ENCODE peak calls at places on chromosome 20, in four cellular contexts. P, S, H and G are unnamed samples.

GRCh38 chr20:17568972-17569471 is 853 bp upstream of the DSTN start:
- DNase-seq in P (peak), S (peak), H (peak), G (peak)

GRCh38 chr20:45892049-45892816 is 1.1 kb downstream of the CTSA start:
- DNase-seq in P (peak), S (peak), H (no peak), G (peak)

GRCh38 chr20:46808565-46808964 is 86.1 kb upstream of the EYA2 start:
- DNase-seq in P (no peak), S (no peak), H (no peak), G (no peak)

GRCh38 chr20:50283922-50284810 is 93.5 kb downstream of the CEBPB start:
- DNase-seq in P (peak), S (no peak), H (peak), G (peak)

GRCh38 chr20:41592516-41593192 is 25.5 kb downstream of the CHD6 start:
- DNase-seq in P (no peak), S (no peak), H (no peak), G (no peak)

GRCh38 chr20:46126440-46127056 is 8.4 kb downstream of the CD40 start:
- DNase-seq in P (no peak), S (no peak), H (no peak), G (peak)

GRCh38 chr20:17499041-17499440 is 32.1 kb downstream of the BFSP1 start:
- DNase-seq in P (no peak), S (no peak), H (no peak), G (no peak)

GRCh38 chr20:38454556-38455473 is 17.8 kb upstream of the RALGAPB start:
- DNase-seq in P (no peak), S (no peak), H (no peak), G (no peak)

GRCh38 chr20:46119028-46119546 is 973 bp downstream of the CD40 start:
- DNase-seq in P (no peak), S (no peak), H (no peak), G (no peak)

GRCh38 chr20:46040902-46041535 is 12.0 kb downstream of the SLC12A5 start:
- DNase-seq in P (peak), S (no peak), H (no peak), G (peak)

GRCh38 chr20:51532577-51533191 is 9.8 kb downstream of the NFATC2 start:
- DNase-seq in P (no peak), S (no peak), H (no peak), G (no peak)

GRCh38 chr20:51759769-51760510 is 8.2 kb downstream of the ATP9A start:
- DNase-seq in P (no peak), S (no peak), H (no peak), G (peak)

GRCh38 chr20:47921306-47922279 is 136.3 kb upstream of the SULF2 start:
- DNase-seq in P (no peak), S (no peak), H (no peak), G (no peak)

GRCh38 chr20:17966432-17967312 is 1.9 kb downstream of the SNX5 start:
- DNase-seq in P (no peak), S (peak), H (no peak), G (peak)

GRCh38 chr20:32135983-32136515 is 26.5 kb downstream of the TM9SF4 start:
- DNase-seq in P (no peak), S (no peak), H (no peak), G (no peak)

GRCh38 chr20:57000441-57000968 is 265.9 kb downstream of the BMP7 start:
- DNase-seq in P (no peak), S (no peak), H (no peak), G (no peak)

GRCh38 chr20:46174469-46175126 is 56.5 kb downstream of the CD40 start:
- DNase-seq in P (peak), S (peak), H (peak), G (peak)

GRCh38 chr20:39645130-39645529 is 683.0 kb downstream of the DHX35 start:
- DNase-seq in P (no peak), S (no peak), H (no peak), G (no peak)

GRCh38 chr20:19137641-19138040 is 74.8 kb upstream of the SLC24A3 start:
- DNase-seq in P (no peak), S (no peak), H (no peak), G (no peak)

GRCh38 chr20:14741616-14742015 is 404.2 kb upstream of the FLRT3 start:
- DNase-seq in P (no peak), S (no peak), H (no peak), G (no peak)

GRCh38 chr20:23412026-23412425 is 9.3 kb downstream of the NAPB start:
- DNase-seq in P (no peak), S (no peak), H (no peak), G (peak)

GRCh38 chr20:5658897-5659296 is 91.3 kb upstream of the SHLD1 start:
- DNase-seq in P (no peak), S (no peak), H (no peak), G (peak)

GRCh38 chr20:36199293-36200257 is 36.7 kb upstream of the AAR2 start:
- DNase-seq in P (peak), S (peak), H (peak), G (peak)

GRCh38 chr20:7859371-7859802 is 80.9 kb downstream of the HAO1 start:
- DNase-seq in P (peak), S (peak), H (no peak), G (peak)

GRCh38 chr20:31642837-31643236 is 5.1 kb downstream of the COX4I2 start:
- DNase-seq in P (no peak), S (no peak), H (no peak), G (no peak)

GRCh38 chr20:23614163-23614562 is 8.4 kb upstream of the CST9 start:
- DNase-seq in P (no peak), S (no peak), H (no peak), G (no peak)

GRCh38 chr20:18477821-18478220 is 10.6 kb downstream of the POLR3F start:
- DNase-seq in P (no peak), S (no peak), H (no peak), G (no peak)

GRCh38 chr20:18596270-18596669 is 8.4 kb downstream of the DTD1 start:
- DNase-seq in P (no peak), S (no peak), H (no peak), G (no peak)

GRCh38 chr20:36462440-36463211 is 78.7 kb upstream of the MYL9 start:
- DNase-seq in P (no peak), S (peak), H (no peak), G (no peak)

GRCh38 chr20:49270177-49270576 is 7.7 kb downstream of the ZNFX1 start:
- DNase-seq in P (no peak), S (no peak), H (no peak), G (no peak)

GRCh38 chr20:13147971-13148370 is 73.1 kb upstream of the ISM1 start:
- DNase-seq in P (no peak), S (no peak), H (no peak), G (no peak)

GRCh38 chr20:59908855-59909254 is 24.6 kb downstream of the SYCP2 start:
- DNase-seq in P (no peak), S (no peak), H (no peak), G (no peak)
- TF ChIP-seq ELF1 in P (no peak), S (no peak), H (no peak), G (no peak)

GRCh38 chr20:34143951-34144350 is 31.9 kb upstream of the EIF2S2 start:
- DNase-seq in P (peak), S (no peak), H (no peak), G (peak)
- TF ChIP-seq ELF1 in P (no peak), S (no peak), H (no peak), G (no peak)

DNA sequence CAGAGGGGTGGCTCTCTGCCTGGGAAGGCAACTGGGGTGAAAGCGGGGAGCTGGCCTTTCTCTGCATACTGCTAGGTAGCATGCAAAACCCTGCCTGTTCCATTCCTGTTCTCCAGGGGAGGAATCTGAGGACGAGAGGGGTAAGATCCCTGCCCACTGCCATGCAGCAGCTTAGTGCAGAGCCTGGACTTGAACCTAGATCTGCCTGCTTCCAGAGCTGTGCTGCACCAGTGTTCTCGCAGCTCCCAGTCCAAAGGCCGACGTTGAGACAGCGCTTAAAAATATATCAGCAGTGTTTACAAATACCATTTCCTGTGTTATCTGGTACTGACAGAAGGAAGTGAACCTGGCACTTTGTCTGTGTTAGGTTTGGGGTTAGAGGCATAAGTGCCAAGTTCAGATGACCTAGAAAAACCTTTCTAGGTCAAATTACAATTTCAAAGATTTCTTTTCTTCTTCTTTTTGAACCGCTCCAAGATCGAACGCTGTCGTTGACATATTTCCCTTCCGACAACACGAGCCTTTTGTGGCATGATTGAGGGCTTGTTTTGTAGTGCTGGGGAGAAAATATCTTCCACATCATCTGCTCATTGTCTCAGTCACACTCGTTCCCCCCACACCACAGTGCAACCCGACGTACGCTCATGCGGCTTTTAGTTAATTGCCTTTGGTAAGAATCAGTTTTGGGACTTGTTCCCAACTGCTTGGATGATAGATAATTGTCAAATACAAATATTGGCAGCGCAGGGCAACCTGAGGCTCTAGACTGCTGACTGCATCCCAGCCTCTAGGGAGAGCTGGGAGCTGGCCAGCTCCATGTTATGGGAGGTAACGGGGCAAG is 44.6 kb downstream of the TOX2 start:
- DNase-seq in P (no peak), S (no peak), H (no peak), G (peak)
- TF ChIP-seq ELF1 in P (peak), S (no peak), H (no peak), G (peak)

DNA sequence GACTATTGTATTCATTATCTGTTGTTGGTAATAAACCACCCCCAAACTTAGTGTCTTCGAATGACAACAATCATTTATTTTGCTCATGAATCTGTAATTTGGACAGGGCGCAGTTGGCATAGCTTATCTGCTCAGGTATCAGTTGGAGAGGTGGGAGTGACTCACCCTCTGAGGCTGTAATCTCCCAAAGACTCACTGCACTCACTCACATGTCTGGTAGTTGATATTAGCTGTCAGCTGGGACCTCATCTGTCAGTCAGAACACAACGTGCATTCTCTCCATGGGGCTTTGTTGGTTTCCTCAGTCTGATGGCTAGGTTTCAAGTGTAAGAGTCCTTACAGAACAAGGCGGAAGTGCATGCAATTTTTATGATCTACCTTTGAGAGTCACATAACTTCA is 219.0 kb upstream of the PRND start:
- DNase-seq in P (no peak), S (no peak), H (no peak), G (no peak)
- TF ChIP-seq ELF1 in P (no peak), S (no peak), H (no peak), G (no peak)

GRCh38 chr20:3068986-3069900 is 2.2 kb upstream of the OXT start:
- DNase-seq in P (no peak), S (no peak), H (no peak), G (peak)
- TF ChIP-seq ELF1 in P (no peak), S (no peak), H (no peak), G (no peak)